ENCODE peak calls at places on chromosome 18, in six cellular contexts. M is transverse colon, C is GM12891, K is heart left ventricle, T is A549, L is H54. A is an unnamed sample.

GRCh38 chr18:5546660-5547059 is 2.9 kb upstream of the EPB41L3 start:
- DNase-seq in L (no peak), K (no peak), C (no peak), M (no peak), T (no peak), A (no peak)

GRCh38 chr18:58787750-58788149 is 76.9 kb upstream of the ZNF532 start:
- DNase-seq in T (no peak), L (no peak), M (no peak), K (no peak), C (no peak), A (no peak)

GRCh38 chr18:59547691-59548182 is 149.5 kb downstream of the CCBE1 start:
- DNase-seq in C (no peak), L (no peak), T (no peak), K (no peak), M (no peak), A (peak; percentile 61)

GRCh38 chr18:48032876-48033769 is 102.7 kb upstream of the SMAD2 start:
- DNase-seq in T (no peak), C (no peak), K (no peak), M (no peak), L (peak; percentile 46), A (no peak)

GRCh38 chr18:58943896-58944295 is 79.2 kb downstream of the ZNF532 start:
- DNase-seq in K (no peak), T (no peak), M (no peak), L (no peak), C (no peak), A (no peak)

GRCh38 chr18:8368490-8369217 is 240.6 kb upstream of the RAB12 start:
- DNase-seq in M (no peak), K (no peak), C (no peak), L (no peak), T (no peak), A (no peak)

GRCh38 chr18:8350628-8351027 is 258.6 kb upstream of the RAB12 start:
- DNase-seq in C (no peak), K (no peak), T (no peak), M (no peak), L (no peak), A (no peak)

GRCh38 chr18:62766266-62766665 is 50.9 kb downstream of the PHLPP1 start:
- DNase-seq in C (no peak), K (no peak), M (no peak), T (no peak), L (no peak), A (no peak)

GRCh38 chr18:71036783-71037182 is 747.9 kb downstream of the SOCS6 start:
- DNase-seq in T (no peak), M (no peak), L (no peak), C (no peak), K (no peak), A (no peak)

DNA sequence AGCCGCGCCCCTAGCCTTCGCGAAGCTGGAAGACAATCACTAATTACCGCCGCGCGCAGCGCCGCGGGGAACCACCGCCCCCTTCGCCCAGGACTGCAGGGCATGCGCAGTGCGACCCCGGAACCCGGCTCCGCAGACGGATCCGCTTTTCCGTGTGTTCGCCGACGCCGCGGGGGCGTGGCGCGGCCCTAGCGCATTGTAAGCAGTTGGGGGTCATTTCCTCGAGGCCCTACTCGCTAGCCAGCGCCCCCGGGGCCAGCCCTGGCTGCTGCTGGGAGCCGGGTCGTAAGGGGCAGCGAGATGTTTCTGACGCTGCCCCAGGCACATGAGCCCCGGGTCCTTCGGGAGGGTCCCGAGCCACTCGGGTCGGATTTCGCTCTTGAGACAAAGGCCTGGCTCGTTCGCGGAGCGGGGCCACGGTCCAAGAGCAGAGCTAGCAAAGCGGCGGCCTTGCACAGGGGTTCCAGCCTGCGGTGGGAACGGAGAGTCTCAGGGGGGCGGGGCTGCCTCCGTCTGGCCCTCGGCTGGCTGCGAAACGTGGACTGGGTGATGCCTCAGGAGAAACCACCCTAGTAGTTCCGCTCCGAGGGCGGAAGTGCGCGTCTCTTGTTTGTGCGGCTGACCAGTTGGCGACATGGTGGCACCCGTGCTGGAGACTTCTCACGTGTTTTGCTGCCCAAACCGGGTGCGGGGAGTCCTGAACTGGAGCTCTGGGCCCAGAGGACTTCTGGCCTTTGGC is at the start of the genes ELP2 and SLC39A6:
- DNase-seq in M (peak; percentile 97), C (peak; percentile 88), L (peak; percentile 83), T (peak; percentile 83), K (peak; percentile 98), A (peak; percentile 99)
- TF ChIP-seq POLR2A in M (peak; percentile 74), C (peak; percentile 88), L (peak; percentile 78), T (peak; percentile 73), K (no peak), A (peak; percentile 81)

GRCh38 chr18:31102020-31102684 is at the start of gene DSC2:
- DNase-seq in T (no peak), M (peak; percentile 86), L (no peak), C (peak; percentile 16), K (peak; percentile 79), A (no peak)
- TF ChIP-seq POLR2A in T (no peak), M (peak; percentile 88), L (no peak), C (no peak), K (no peak), A (no peak)

DNA sequence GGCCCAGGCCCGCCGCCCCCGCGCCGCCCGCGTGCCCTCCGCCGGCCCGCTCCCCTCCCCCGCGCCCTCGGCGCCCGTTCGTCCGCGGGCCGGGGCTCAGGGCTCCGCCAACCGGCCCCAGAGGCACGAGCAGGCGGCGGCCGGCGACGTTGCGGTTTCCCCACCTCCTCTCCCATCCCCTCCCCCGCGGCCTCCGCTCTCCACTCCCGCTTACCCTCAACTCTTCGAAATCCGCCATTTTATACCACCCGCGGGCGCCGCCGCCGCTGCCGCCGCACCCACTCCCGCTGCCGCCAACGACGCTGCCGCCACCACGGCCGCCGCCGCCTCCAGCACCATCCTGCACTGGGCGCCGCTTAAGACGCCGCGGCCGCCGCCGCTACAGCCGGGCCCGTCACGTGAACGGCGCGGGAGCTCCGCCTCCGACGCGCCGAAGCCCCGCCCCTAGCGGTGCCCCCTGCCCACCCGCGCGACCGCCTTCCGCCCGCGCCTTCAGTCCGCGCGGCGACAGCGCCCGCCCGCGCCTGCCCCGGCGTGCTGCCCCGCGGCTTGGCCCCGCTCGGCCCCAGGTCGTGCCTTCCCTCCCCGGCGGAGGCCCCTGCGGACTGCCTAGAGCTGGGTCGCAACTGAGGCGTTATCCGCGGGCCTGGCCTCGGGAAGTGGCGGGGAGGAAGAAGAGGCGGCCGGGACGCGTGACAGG is at the start of the genes KATNAL2 and PIAS2:
- DNase-seq in C (peak; percentile 75), M (peak; percentile 83), K (peak; percentile 92), T (peak; percentile 29), L (peak; percentile 54), A (peak; percentile 94)
- TF ChIP-seq POLR2A in C (peak; percentile 57), M (peak; percentile 76), K (peak; percentile 36), T (peak; percentile 78), L (peak; percentile 92), A (peak; percentile 80)

GRCh38 chr18:54388203-54389142 is 30.8 kb downstream of the C18orf54 start:
- DNase-seq in C (peak; percentile 16), L (peak; percentile 22), M (peak; percentile 41), K (no peak), T (peak; percentile 19), A (no peak)

GRCh38 chr18:54387631-54388030 is 29.9 kb downstream of the C18orf54 start:
- DNase-seq in K (no peak), T (no peak), C (no peak), M (no peak), L (peak; percentile 5), A (no peak)

GRCh38 chr18:54386043-54386442 is 28.3 kb downstream of the C18orf54 start:
- DNase-seq in M (no peak), K (no peak), C (no peak), L (no peak), T (no peak), A (no peak)

GRCh38 chr18:54390838-54391237 is 33.1 kb downstream of the C18orf54 start:
- DNase-seq in T (no peak), C (no peak), K (no peak), L (no peak), M (no peak), A (no peak)

GRCh38 chr18:54389143-54389505 is 31.4 kb downstream of the C18orf54 start:
- DNase-seq in M (no peak), K (no peak), L (no peak), T (no peak), C (no peak), A (no peak)
- TF ChIP-seq POLR2A in M (no peak), K (no peak), L (no peak), T (no peak), C (no peak), A (no peak)

GRCh38 chr18:77980275-77980674 is 730.6 kb downstream of the GALR1 start:
- DNase-seq in L (no peak), M (no peak), T (no peak), K (no peak), C (no peak), A (no peak)

GRCh38 chr18:77970814-77971213 is 721.2 kb downstream of the GALR1 start:
- DNase-seq in K (no peak), L (no peak), C (no peak), M (no peak), T (no peak), A (no peak)

GRCh38 chr18:77977331-77977730 is 727.7 kb downstream of the GALR1 start:
- DNase-seq in M (no peak), T (no peak), L (no peak), C (no peak), K (no peak), A (no peak)

GRCh38 chr18:77973745-77974144 is 724.1 kb downstream of the GALR1 start:
- DNase-seq in T (no peak), C (no peak), K (no peak), L (no peak), M (no peak), A (no peak)

GRCh38 chr18:77974329-77974728 is 724.7 kb downstream of the GALR1 start:
- DNase-seq in C (no peak), L (no peak), M (no peak), K (no peak), T (no peak), A (no peak)
- TF ChIP-seq POLR2A in C (no peak), L (no peak), M (no peak), K (no peak), T (no peak), A (no peak)

DNA sequence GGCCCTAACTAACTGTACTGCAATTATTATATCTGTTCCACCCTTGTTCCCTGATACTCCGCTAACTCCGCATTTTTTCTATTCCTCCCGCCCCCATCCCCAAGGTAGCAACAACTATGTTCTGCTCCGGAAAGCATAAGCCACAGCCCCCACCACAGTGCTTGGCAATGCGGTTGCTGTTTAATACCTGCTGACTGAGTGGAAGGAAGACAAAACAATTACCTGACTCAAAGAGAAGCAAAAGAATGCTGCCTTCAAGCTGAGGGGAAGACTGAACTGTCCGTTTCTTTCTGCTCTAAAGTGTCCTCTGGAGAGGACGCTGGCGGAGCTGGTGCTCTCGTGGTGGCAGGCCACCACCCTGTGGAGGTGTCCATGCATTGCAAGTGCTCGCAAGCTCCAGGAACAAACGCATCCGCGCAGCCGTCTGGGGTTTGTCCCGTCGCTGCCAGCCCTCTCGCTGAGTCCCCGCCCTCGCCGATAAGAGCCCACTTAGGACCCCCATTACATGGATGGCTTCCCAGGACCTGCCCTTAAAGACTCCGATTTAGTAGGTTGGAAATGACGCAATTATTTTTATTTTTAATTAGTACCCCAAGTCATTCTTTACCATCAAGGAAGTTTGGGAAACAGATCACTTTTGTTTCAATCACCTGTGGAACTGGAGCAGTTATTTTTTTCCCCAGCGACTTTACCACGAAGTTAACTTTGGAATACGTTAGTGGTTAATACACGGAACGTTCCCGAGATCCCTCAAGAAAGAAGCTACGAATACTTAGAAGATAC is 1.6 kb upstream of the MYL12A start:
- DNase-seq in M (peak; percentile 91), C (peak; percentile 36), T (peak; percentile 43), K (peak; percentile 94), L (peak; percentile 53), A (peak; percentile 96)
- TF ChIP-seq POLR2A in M (no peak), C (peak; percentile 15), T (no peak), K (no peak), L (no peak), A (no peak)